ENCODE peak calls at places on chromosomes 7 and 10, in eight cellular contexts. One of them, this sample, is unnamed.

GRCh38 chr10:96463562-96463961 is 50.2 kb downstream of the TLL2 start:
- DNase-seq in activated CD4-positive, CD25-positive, alpha-beta regulatory T cell: no peak
- DNase-seq in colonic mucosa: no peak
- DNase-seq in foreskin fibroblast: no peak
- DNase-seq in bronchial epithelial cell: no peak
- DNase-seq in lower leg skin: peak
- DNase-seq in activated CD4-positive, alpha-beta T cell treated with anti-CD3 and anti-CD28 coated beads, Interleukin-2, amount 50 U/mL, for 4 hours: no peak
- DNase-seq in H4: no peak
- DNase-seq in this sample: no peak

GRCh38 chr10:48608279-48608681 is 3.4 kb upstream of the ARHGAP22 start:
- DNase-seq in activated CD4-positive, CD25-positive, alpha-beta regulatory T cell: no peak
- DNase-seq in colonic mucosa: peak
- DNase-seq in foreskin fibroblast: peak
- DNase-seq in bronchial epithelial cell: peak
- DNase-seq in lower leg skin: peak
- DNase-seq in activated CD4-positive, alpha-beta T cell treated with anti-CD3 and anti-CD28 coated beads, Interleukin-2, amount 50 U/mL, for 4 hours: no peak
- DNase-seq in H4: peak
- DNase-seq in this sample: no peak

GRCh38 chr10:121674885-121675284 is 76.6 kb upstream of the FGFR2 start:
- DNase-seq in activated CD4-positive, CD25-positive, alpha-beta regulatory T cell: no peak
- DNase-seq in colonic mucosa: no peak
- DNase-seq in foreskin fibroblast: no peak
- DNase-seq in bronchial epithelial cell: no peak
- DNase-seq in lower leg skin: no peak
- DNase-seq in activated CD4-positive, alpha-beta T cell treated with anti-CD3 and anti-CD28 coated beads, Interleukin-2, amount 50 U/mL, for 4 hours: no peak
- DNase-seq in H4: no peak
- DNase-seq in this sample: no peak

GRCh38 chr10:124267231-124267885 is 151.4 kb downstream of the OAT start:
- DNase-seq in activated CD4-positive, CD25-positive, alpha-beta regulatory T cell: no peak
- DNase-seq in colonic mucosa: no peak
- DNase-seq in foreskin fibroblast: peak
- DNase-seq in bronchial epithelial cell: no peak
- DNase-seq in lower leg skin: no peak
- DNase-seq in activated CD4-positive, alpha-beta T cell treated with anti-CD3 and anti-CD28 coated beads, Interleukin-2, amount 50 U/mL, for 4 hours: no peak
- DNase-seq in H4: peak
- DNase-seq in this sample: no peak

GRCh38 chr10:24128066-24128751 is 80.7 kb upstream of the KIAA1217 start:
- DNase-seq in activated CD4-positive, CD25-positive, alpha-beta regulatory T cell: no peak
- DNase-seq in colonic mucosa: no peak
- DNase-seq in foreskin fibroblast: no peak
- DNase-seq in bronchial epithelial cell: no peak
- DNase-seq in lower leg skin: no peak
- DNase-seq in activated CD4-positive, alpha-beta T cell treated with anti-CD3 and anti-CD28 coated beads, Interleukin-2, amount 50 U/mL, for 4 hours: no peak
- DNase-seq in H4: no peak
- DNase-seq in this sample: no peak

GRCh38 chr7:31796375-31796774 is 109.4 kb downstream of the PPP1R17 start:
- DNase-seq in activated CD4-positive, CD25-positive, alpha-beta regulatory T cell: no peak
- DNase-seq in colonic mucosa: no peak
- DNase-seq in foreskin fibroblast: no peak
- DNase-seq in bronchial epithelial cell: peak
- DNase-seq in lower leg skin: no peak
- DNase-seq in activated CD4-positive, alpha-beta T cell treated with anti-CD3 and anti-CD28 coated beads, Interleukin-2, amount 50 U/mL, for 4 hours: no peak
- DNase-seq in H4: no peak
- DNase-seq in this sample: no peak

GRCh38 chr7:136883046-136883445 is 14.6 kb downstream of the CHRM2 start:
- DNase-seq in activated CD4-positive, CD25-positive, alpha-beta regulatory T cell: no peak
- DNase-seq in colonic mucosa: no peak
- DNase-seq in foreskin fibroblast: no peak
- DNase-seq in bronchial epithelial cell: no peak
- DNase-seq in lower leg skin: no peak
- DNase-seq in activated CD4-positive, alpha-beta T cell treated with anti-CD3 and anti-CD28 coated beads, Interleukin-2, amount 50 U/mL, for 4 hours: no peak
- DNase-seq in H4: peak
- DNase-seq in this sample: no peak

GRCh38 chr10:124041684-124042445 is 51.5 kb downstream of the CHST15 start:
- DNase-seq in activated CD4-positive, CD25-positive, alpha-beta regulatory T cell: no peak
- DNase-seq in colonic mucosa: no peak
- DNase-seq in foreskin fibroblast: peak
- DNase-seq in bronchial epithelial cell: no peak
- DNase-seq in lower leg skin: no peak
- DNase-seq in activated CD4-positive, alpha-beta T cell treated with anti-CD3 and anti-CD28 coated beads, Interleukin-2, amount 50 U/mL, for 4 hours: no peak
- DNase-seq in H4: no peak
- DNase-seq in this sample: no peak

GRCh38 chr10:95268438-95268837 is 22.4 kb downstream of the PDLIM1 start:
- DNase-seq in activated CD4-positive, CD25-positive, alpha-beta regulatory T cell: no peak
- DNase-seq in colonic mucosa: peak
- DNase-seq in foreskin fibroblast: no peak
- DNase-seq in bronchial epithelial cell: peak
- DNase-seq in lower leg skin: no peak
- DNase-seq in activated CD4-positive, alpha-beta T cell treated with anti-CD3 and anti-CD28 coated beads, Interleukin-2, amount 50 U/mL, for 4 hours: no peak
- DNase-seq in H4: no peak
- DNase-seq in this sample: peak

GRCh38 chr10:33716461-33717267 is 382.2 kb upstream of the NRP1 start:
- DNase-seq in activated CD4-positive, CD25-positive, alpha-beta regulatory T cell: no peak
- DNase-seq in colonic mucosa: no peak
- DNase-seq in foreskin fibroblast: no peak
- DNase-seq in bronchial epithelial cell: no peak
- DNase-seq in lower leg skin: no peak
- DNase-seq in activated CD4-positive, alpha-beta T cell treated with anti-CD3 and anti-CD28 coated beads, Interleukin-2, amount 50 U/mL, for 4 hours: no peak
- DNase-seq in H4: no peak
- DNase-seq in this sample: no peak

GRCh38 chr7:90723233-90723632 is 127.1 kb downstream of the CDK14 start:
- DNase-seq in activated CD4-positive, CD25-positive, alpha-beta regulatory T cell: no peak
- DNase-seq in colonic mucosa: no peak
- DNase-seq in foreskin fibroblast: no peak
- DNase-seq in bronchial epithelial cell: no peak
- DNase-seq in lower leg skin: no peak
- DNase-seq in activated CD4-positive, alpha-beta T cell treated with anti-CD3 and anti-CD28 coated beads, Interleukin-2, amount 50 U/mL, for 4 hours: no peak
- DNase-seq in H4: no peak
- DNase-seq in this sample: no peak

GRCh38 chr7:35185908-35186731 is 67.8 kb downstream of the TBX20 start:
- DNase-seq in activated CD4-positive, CD25-positive, alpha-beta regulatory T cell: no peak
- DNase-seq in colonic mucosa: no peak
- DNase-seq in foreskin fibroblast: peak
- DNase-seq in bronchial epithelial cell: peak
- DNase-seq in lower leg skin: no peak
- DNase-seq in activated CD4-positive, alpha-beta T cell treated with anti-CD3 and anti-CD28 coated beads, Interleukin-2, amount 50 U/mL, for 4 hours: no peak
- DNase-seq in H4: peak
- DNase-seq in this sample: no peak

GRCh38 chr10:2784766-2785165 is 282.6 kb upstream of the PFKP start:
- DNase-seq in activated CD4-positive, CD25-positive, alpha-beta regulatory T cell: no peak
- DNase-seq in colonic mucosa: no peak
- DNase-seq in foreskin fibroblast: no peak
- DNase-seq in bronchial epithelial cell: no peak
- DNase-seq in lower leg skin: no peak
- DNase-seq in activated CD4-positive, alpha-beta T cell treated with anti-CD3 and anti-CD28 coated beads, Interleukin-2, amount 50 U/mL, for 4 hours: no peak
- DNase-seq in H4: no peak
- DNase-seq in this sample: no peak

GRCh38 chr10:72261323-72262018 is 12.3 kb upstream of the DDIT4 start:
- DNase-seq in activated CD4-positive, CD25-positive, alpha-beta regulatory T cell: no peak
- DNase-seq in colonic mucosa: peak
- DNase-seq in foreskin fibroblast: no peak
- DNase-seq in bronchial epithelial cell: peak
- DNase-seq in lower leg skin: no peak
- DNase-seq in activated CD4-positive, alpha-beta T cell treated with anti-CD3 and anti-CD28 coated beads, Interleukin-2, amount 50 U/mL, for 4 hours: no peak
- DNase-seq in H4: no peak
- DNase-seq in this sample: no peak

GRCh38 chr10:91983403-91983802 is 59.8 kb downstream of the BTAF1 start:
- DNase-seq in activated CD4-positive, CD25-positive, alpha-beta regulatory T cell: no peak
- DNase-seq in colonic mucosa: no peak
- DNase-seq in foreskin fibroblast: no peak
- DNase-seq in bronchial epithelial cell: no peak
- DNase-seq in lower leg skin: no peak
- DNase-seq in activated CD4-positive, alpha-beta T cell treated with anti-CD3 and anti-CD28 coated beads, Interleukin-2, amount 50 U/mL, for 4 hours: no peak
- DNase-seq in H4: no peak
- DNase-seq in this sample: no peak

GRCh38 chr10:114658175-114658574 is at the start of gene ABLIM1:
- DNase-seq in activated CD4-positive, CD25-positive, alpha-beta regulatory T cell: no peak
- DNase-seq in colonic mucosa: no peak
- DNase-seq in foreskin fibroblast: no peak
- DNase-seq in bronchial epithelial cell: no peak
- DNase-seq in lower leg skin: no peak
- DNase-seq in activated CD4-positive, alpha-beta T cell treated with anti-CD3 and anti-CD28 coated beads, Interleukin-2, amount 50 U/mL, for 4 hours: no peak
- DNase-seq in H4: no peak
- DNase-seq in this sample: no peak

GRCh38 chr10:43110318-43111071 is 27.8 kb upstream of the CSGALNACT2 start:
- DNase-seq in activated CD4-positive, CD25-positive, alpha-beta regulatory T cell: no peak
- DNase-seq in colonic mucosa: peak
- DNase-seq in foreskin fibroblast: peak
- DNase-seq in bronchial epithelial cell: peak
- DNase-seq in lower leg skin: no peak
- DNase-seq in activated CD4-positive, alpha-beta T cell treated with anti-CD3 and anti-CD28 coated beads, Interleukin-2, amount 50 U/mL, for 4 hours: no peak
- DNase-seq in H4: peak
- DNase-seq in this sample: no peak

GRCh38 chr7:100520138-100520537 is 18.9 kb upstream of the AGFG2 start:
- DNase-seq in activated CD4-positive, CD25-positive, alpha-beta regulatory T cell: no peak
- DNase-seq in colonic mucosa: no peak
- DNase-seq in foreskin fibroblast: no peak
- DNase-seq in bronchial epithelial cell: no peak
- DNase-seq in lower leg skin: no peak
- DNase-seq in activated CD4-positive, alpha-beta T cell treated with anti-CD3 and anti-CD28 coated beads, Interleukin-2, amount 50 U/mL, for 4 hours: no peak
- DNase-seq in H4: no peak
- DNase-seq in this sample: no peak

GRCh38 chr10:77041636-77042258 is 595.9 kb downstream of the KCNMA1 start:
- DNase-seq in activated CD4-positive, CD25-positive, alpha-beta regulatory T cell: no peak
- DNase-seq in colonic mucosa: peak
- DNase-seq in foreskin fibroblast: no peak
- DNase-seq in bronchial epithelial cell: no peak
- DNase-seq in lower leg skin: no peak
- DNase-seq in activated CD4-positive, alpha-beta T cell treated with anti-CD3 and anti-CD28 coated beads, Interleukin-2, amount 50 U/mL, for 4 hours: no peak
- DNase-seq in H4: no peak
- DNase-seq in this sample: no peak

GRCh38 chr7:21253740-21254687 is 173.9 kb upstream of the SP4 start:
- DNase-seq in activated CD4-positive, CD25-positive, alpha-beta regulatory T cell: peak
- DNase-seq in colonic mucosa: peak
- DNase-seq in foreskin fibroblast: peak
- DNase-seq in bronchial epithelial cell: peak
- DNase-seq in lower leg skin: no peak
- DNase-seq in activated CD4-positive, alpha-beta T cell treated with anti-CD3 and anti-CD28 coated beads, Interleukin-2, amount 50 U/mL, for 4 hours: peak
- DNase-seq in H4: peak
- DNase-seq in this sample: no peak

GRCh38 chr7:69564454-69565417 is 33.5 kb upstream of the AUTS2 start:
- DNase-seq in activated CD4-positive, CD25-positive, alpha-beta regulatory T cell: no peak
- DNase-seq in colonic mucosa: no peak
- DNase-seq in foreskin fibroblast: no peak
- DNase-seq in bronchial epithelial cell: no peak
- DNase-seq in lower leg skin: no peak
- DNase-seq in activated CD4-positive, alpha-beta T cell treated with anti-CD3 and anti-CD28 coated beads, Interleukin-2, amount 50 U/mL, for 4 hours: no peak
- DNase-seq in H4: peak
- DNase-seq in this sample: no peak

GRCh38 chr7:86932038-86932512 is 127.4 kb downstream of the ELAPOR2 start:
- DNase-seq in activated CD4-positive, CD25-positive, alpha-beta regulatory T cell: no peak
- DNase-seq in colonic mucosa: no peak
- DNase-seq in foreskin fibroblast: peak
- DNase-seq in bronchial epithelial cell: peak
- DNase-seq in lower leg skin: no peak
- DNase-seq in activated CD4-positive, alpha-beta T cell treated with anti-CD3 and anti-CD28 coated beads, Interleukin-2, amount 50 U/mL, for 4 hours: no peak
- DNase-seq in H4: peak
- DNase-seq in this sample: no peak

GRCh38 chr10:75480374-75480773 is 49.0 kb downstream of the LRMDA start:
- DNase-seq in activated CD4-positive, CD25-positive, alpha-beta regulatory T cell: no peak
- DNase-seq in colonic mucosa: no peak
- DNase-seq in foreskin fibroblast: no peak
- DNase-seq in bronchial epithelial cell: no peak
- DNase-seq in lower leg skin: no peak
- DNase-seq in activated CD4-positive, alpha-beta T cell treated with anti-CD3 and anti-CD28 coated beads, Interleukin-2, amount 50 U/mL, for 4 hours: no peak
- DNase-seq in H4: no peak
- DNase-seq in this sample: no peak

GRCh38 chr7:82472966-82473365 is 29.4 kb upstream of the CACNA2D1 start:
- DNase-seq in activated CD4-positive, CD25-positive, alpha-beta regulatory T cell: no peak
- DNase-seq in colonic mucosa: no peak
- DNase-seq in foreskin fibroblast: no peak
- DNase-seq in bronchial epithelial cell: no peak
- DNase-seq in lower leg skin: no peak
- DNase-seq in activated CD4-positive, alpha-beta T cell treated with anti-CD3 and anti-CD28 coated beads, Interleukin-2, amount 50 U/mL, for 4 hours: no peak
- DNase-seq in H4: no peak
- DNase-seq in this sample: no peak

GRCh38 chr10:12417341-12417740 is 68.0 kb downstream of the CAMK1D start:
- DNase-seq in activated CD4-positive, CD25-positive, alpha-beta regulatory T cell: no peak
- DNase-seq in colonic mucosa: no peak
- DNase-seq in foreskin fibroblast: no peak
- DNase-seq in bronchial epithelial cell: no peak
- DNase-seq in lower leg skin: no peak
- DNase-seq in activated CD4-positive, alpha-beta T cell treated with anti-CD3 and anti-CD28 coated beads, Interleukin-2, amount 50 U/mL, for 4 hours: no peak
- DNase-seq in H4: no peak
- DNase-seq in this sample: no peak

GRCh38 chr10:33777223-33777622 is 442.8 kb upstream of the NRP1 start:
- DNase-seq in activated CD4-positive, CD25-positive, alpha-beta regulatory T cell: no peak
- DNase-seq in colonic mucosa: no peak
- DNase-seq in foreskin fibroblast: no peak
- DNase-seq in bronchial epithelial cell: no peak
- DNase-seq in lower leg skin: no peak
- DNase-seq in activated CD4-positive, alpha-beta T cell treated with anti-CD3 and anti-CD28 coated beads, Interleukin-2, amount 50 U/mL, for 4 hours: no peak
- DNase-seq in H4: no peak
- DNase-seq in this sample: no peak

GRCh38 chr7:133975130-133975529 is 152.0 kb upstream of the LRGUK start:
- DNase-seq in activated CD4-positive, CD25-positive, alpha-beta regulatory T cell: no peak
- DNase-seq in colonic mucosa: no peak
- DNase-seq in foreskin fibroblast: no peak
- DNase-seq in bronchial epithelial cell: no peak
- DNase-seq in lower leg skin: no peak
- DNase-seq in activated CD4-positive, alpha-beta T cell treated with anti-CD3 and anti-CD28 coated beads, Interleukin-2, amount 50 U/mL, for 4 hours: no peak
- DNase-seq in H4: no peak
- DNase-seq in this sample: no peak

GRCh38 chr7:5495581-5496375 is 72.1 kb upstream of the TNRC18 start:
- DNase-seq in activated CD4-positive, CD25-positive, alpha-beta regulatory T cell: no peak
- DNase-seq in colonic mucosa: no peak
- DNase-seq in foreskin fibroblast: no peak
- DNase-seq in bronchial epithelial cell: no peak
- DNase-seq in lower leg skin: peak
- DNase-seq in activated CD4-positive, alpha-beta T cell treated with anti-CD3 and anti-CD28 coated beads, Interleukin-2, amount 50 U/mL, for 4 hours: no peak
- DNase-seq in H4: no peak
- DNase-seq in this sample: no peak

GRCh38 chr10:124569623-124570470 is 108.2 kb downstream of the LHPP start:
- DNase-seq in activated CD4-positive, CD25-positive, alpha-beta regulatory T cell: no peak
- DNase-seq in colonic mucosa: no peak
- DNase-seq in foreskin fibroblast: no peak
- DNase-seq in bronchial epithelial cell: no peak
- DNase-seq in lower leg skin: no peak
- DNase-seq in activated CD4-positive, alpha-beta T cell treated with anti-CD3 and anti-CD28 coated beads, Interleukin-2, amount 50 U/mL, for 4 hours: no peak
- DNase-seq in H4: no peak
- DNase-seq in this sample: no peak

GRCh38 chr10:60427148-60427547 is 37.5 kb upstream of the ANK3 start:
- DNase-seq in activated CD4-positive, CD25-positive, alpha-beta regulatory T cell: no peak
- DNase-seq in colonic mucosa: no peak
- DNase-seq in foreskin fibroblast: no peak
- DNase-seq in bronchial epithelial cell: no peak
- DNase-seq in lower leg skin: no peak
- DNase-seq in activated CD4-positive, alpha-beta T cell treated with anti-CD3 and anti-CD28 coated beads, Interleukin-2, amount 50 U/mL, for 4 hours: no peak
- DNase-seq in H4: no peak
- DNase-seq in this sample: no peak

This sample was measured in omental fat pad.